ENCODE peak calls at places on chromosomes 7 and 10, in ten cellular contexts. B is AG09319; S is NCI-H1092 treated with DMSO at 0.1 percent for 48 hours; K is stimulated activated naive CD4-positive, alpha-beta T cell; Y is astrocyte of the cerebellum; M is EL; W is iris pigment epithelial cell; Z is OCI-LY7; X is endodermal cell; U is NCI-H1105. A is an unnamed sample.

GRCh38 chr10:49474901-49475300 is 64.0 kb downstream of the ERCC6 start:
- DNase-seq in B (no peak), S (no peak), K (no peak), Y (no peak), M (peak; percentile 20), W (peak; percentile 51), Z (no peak), X (no peak), U (no peak), A (no peak)

GRCh38 chr10:62755662-62756653 is 48.6 kb upstream of the ADO start:
- DNase-seq in B (no peak), S (no peak), K (no peak), Y (no peak), M (no peak), W (no peak), Z (peak; percentile 40), X (no peak), U (no peak), A (peak; percentile 50)

GRCh38 chr7:78379148-78379547 is 580.6 kb downstream of the PHTF2 start:
- DNase-seq in B (no peak), S (no peak), K (no peak), Y (no peak), M (peak; percentile 25), W (peak; percentile 10), Z (no peak), X (no peak), U (no peak), A (no peak)

GRCh38 chr10:24503627-24504320 is 219.9 kb downstream of the ARHGAP21 start:
- DNase-seq in B (no peak), S (peak; percentile 3), K (no peak), Y (peak; percentile 44), M (peak; percentile 53), W (peak; percentile 42), Z (peak; percentile 26), X (peak; percentile 89), U (peak; percentile 28), A (no peak)

GRCh38 chr10:91941426-91941825 is 17.9 kb downstream of the BTAF1 start:
- DNase-seq in B (no peak), S (no peak), K (no peak), Y (no peak), M (no peak), W (no peak), Z (no peak), X (no peak), U (no peak), A (no peak)

GRCh38 chr10:122648599-122649428 is 50.8 kb downstream of the C10orf120 start:
- DNase-seq in B (no peak), S (peak; percentile 40), K (no peak), Y (peak; percentile 4), M (peak; percentile 47), W (peak; percentile 35), Z (peak; percentile 33), X (peak; percentile 92), U (peak; percentile 25), A (peak; percentile 5)

GRCh38 chr7:98123073-98123696 is 16.5 kb downstream of the LMTK2 start:
- DNase-seq in B (no peak), S (no peak), K (no peak), Y (no peak), M (no peak), W (no peak), Z (no peak), X (no peak), U (no peak), A (no peak)

GRCh38 chr7:29422829-29423228 is 140.8 kb upstream of the PRR15 start:
- DNase-seq in B (no peak), S (no peak), K (no peak), Y (no peak), M (no peak), W (no peak), Z (no peak), X (no peak), U (no peak), A (no peak)

GRCh38 chr7:76108540-76109233 is 60.8 kb downstream of the MDH2 start:
- DNase-seq in B (no peak), S (peak; percentile 47), K (no peak), Y (no peak), M (peak; percentile 48), W (peak; percentile 62), Z (peak; percentile 51), X (no peak), U (no peak), A (no peak)

GRCh38 chr7:155581107-155581830 is 34.9 kb upstream of the CNPY1 start:
- DNase-seq in B (no peak), S (no peak), K (no peak), Y (no peak), M (no peak), W (no peak), Z (no peak), X (no peak), U (no peak), A (no peak)

GRCh38 chr10:109852004-109852717 is 71.2 kb downstream of the XPNPEP1 start:
- DNase-seq in B (peak; percentile 22), S (peak; percentile 22), K (peak; percentile 51), Y (peak; percentile 31), M (peak; percentile 72), W (peak; percentile 58), Z (peak; percentile 70), X (peak; percentile 95), U (peak; percentile 25), A (peak; percentile 35)

GRCh38 chr7:6646380-6646950 is 9.3 kb downstream of the ZNF316 start:
- DNase-seq in B (no peak), S (no peak), K (no peak), Y (no peak), M (no peak), W (no peak), Z (no peak), X (no peak), U (no peak), A (no peak)

GRCh38 chr10:4670737-4671136 is 155.3 kb upstream of the AKR1E2 start:
- DNase-seq in B (no peak), S (no peak), K (no peak), Y (no peak), M (peak; percentile 73), W (peak; percentile 68), Z (no peak), X (no peak), U (no peak), A (no peak)

GRCh38 chr7:73861305-73861704 is 346 bp downstream of the TMEM270 start:
- DNase-seq in B (no peak), S (no peak), K (no peak), Y (no peak), M (no peak), W (no peak), Z (no peak), X (no peak), U (no peak), A (no peak)

GRCh38 chr10:49594594-49594993 is 15.5 kb upstream of the SLC18A3 start:
- DNase-seq in B (peak; percentile 24), S (peak; percentile 47), K (no peak), Y (peak; percentile 56), M (peak; percentile 74), W (peak; percentile 64), Z (peak; percentile 41), X (peak; percentile 87), U (no peak), A (no peak)

GRCh38 chr10:102394801-102395676 is 466 bp upstream of the NFKB2 start:
- DNase-seq in B (peak; percentile 63), S (peak; percentile 27), K (peak; percentile 93), Y (peak; percentile 65), M (peak; percentile 91), W (peak; percentile 88), Z (peak; percentile 89), X (peak; percentile 96), U (peak; percentile 42), A (peak; percentile 92)

GRCh38 chr7:133180717-133181116 is 72.2 kb upstream of the EXOC4 start:
- DNase-seq in B (no peak), S (no peak), K (no peak), Y (no peak), M (no peak), W (no peak), Z (no peak), X (no peak), U (no peak), A (no peak)

GRCh38 chr7:77537595-77538185 is 595 bp downstream of the PTPN12 start:
- DNase-seq in B (no peak), S (peak; percentile 77), K (peak; percentile 43), Y (no peak), M (no peak), W (no peak), Z (peak; percentile 34), X (no peak), U (peak; percentile 53), A (peak; percentile 27)

GRCh38 chr10:108439397-108439796 is 1274.9 kb upstream of the SORCS1 start:
- DNase-seq in B (no peak), S (no peak), K (no peak), Y (no peak), M (no peak), W (no peak), Z (no peak), X (no peak), U (no peak), A (no peak)

GRCh38 chr7:155715406-155715805 is 70.9 kb downstream of the RBM33 start:
- DNase-seq in B (no peak), S (no peak), K (no peak), Y (no peak), M (no peak), W (no peak), Z (no peak), X (no peak), U (no peak), A (no peak)

GRCh38 chr10:76432274-76433012 is 1001.0 kb downstream of the LRMDA start:
- DNase-seq in B (peak; percentile 45), S (no peak), K (no peak), Y (peak; percentile 64), M (peak; percentile 95), W (peak; percentile 56), Z (no peak), X (peak; percentile 72), U (no peak), A (no peak)

GRCh38 chr10:18279202-18279601 is 139.0 kb downstream of the CACNB2 start:
- DNase-seq in B (no peak), S (no peak), K (no peak), Y (no peak), M (peak; percentile 19), W (peak; percentile 16), Z (no peak), X (no peak), U (no peak), A (no peak)

GRCh38 chr10:31147220-31147608 is 115.5 kb upstream of the ZNF438 start:
- DNase-seq in B (no peak), S (no peak), K (no peak), Y (no peak), M (peak; percentile 85), W (peak; percentile 80), Z (no peak), X (no peak), U (no peak), A (no peak)

GRCh38 chr7:80876894-80877414 is 41.9 kb downstream of the SEMA3C start:
- DNase-seq in B (no peak), S (no peak), K (no peak), Y (no peak), M (peak; percentile 89), W (peak; percentile 43), Z (no peak), X (peak; percentile 56), U (no peak), A (no peak)

GRCh38 chr7:75795831-75796285 is 17.7 kb downstream of the CCL24 start:
- DNase-seq in B (no peak), S (no peak), K (no peak), Y (no peak), M (no peak), W (no peak), Z (no peak), X (no peak), U (no peak), A (no peak)

GRCh38 chr7:84231157-84231556 is 36.6 kb upstream of the SEMA3A start:
- DNase-seq in B (no peak), S (no peak), K (no peak), Y (no peak), M (peak; percentile 46), W (peak; percentile 62), Z (no peak), X (no peak), U (no peak), A (no peak)

GRCh38 chr10:112475565-112476233 is 28.7 kb downstream of the VTI1A start:
- DNase-seq in B (no peak), S (no peak), K (no peak), Y (peak; percentile 12), M (peak; percentile 19), W (peak; percentile 11), Z (no peak), X (no peak), U (no peak), A (no peak)

GRCh38 chr10:55063817-55064216 is 262.8 kb upstream of the PCDH15 start:
- DNase-seq in B (no peak), S (no peak), K (no peak), Y (no peak), M (no peak), W (peak; percentile 21), Z (no peak), X (no peak), U (no peak), A (no peak)

A was measured in naive thymus-derived CD8-positive, alpha-beta T cell.